ENCODE peak calls at places on chromosomes 13 and 19, in ten cellular contexts. One of them, this sample, is unnamed.

GRCh38 chr19:14383556-14383897 is 2.3 kb downstream of the ADGRE5 start:
- DNase-seq in K562: no peak
- DNase-seq in NB4: peak
- DNase-seq in lower leg skin: no peak
- DNase-seq in A549: no peak
- DNase-seq in HCT116: no peak
- DNase-seq in ovary: no peak
- DNase-seq in prostate gland: no peak
- DNase-seq in GM12878: no peak
- DNase-seq in endothelial cell of umbilical vein: no peak
- DNase-seq in this sample: no peak

GRCh38 chr19:13621413-13621812 is 115.1 kb upstream of the CACNA1A start:
- DNase-seq in K562: no peak
- DNase-seq in NB4: peak
- DNase-seq in lower leg skin: no peak
- DNase-seq in A549: no peak
- DNase-seq in HCT116: peak
- DNase-seq in ovary: no peak
- DNase-seq in prostate gland: no peak
- DNase-seq in GM12878: no peak
- DNase-seq in endothelial cell of umbilical vein: no peak
- DNase-seq in this sample: peak

GRCh38 chr13:85610024-85610423 is 189.2 kb downstream of the SLITRK6 start:
- DNase-seq in K562: no peak
- DNase-seq in NB4: no peak
- DNase-seq in lower leg skin: no peak
- DNase-seq in A549: no peak
- DNase-seq in HCT116: no peak
- DNase-seq in ovary: no peak
- DNase-seq in prostate gland: no peak
- DNase-seq in GM12878: no peak
- DNase-seq in endothelial cell of umbilical vein: no peak
- DNase-seq in this sample: no peak

GRCh38 chr19:39112338-39112890 is 13.2 kb upstream of the PAK4 start:
- DNase-seq in K562: no peak
- DNase-seq in NB4: no peak
- DNase-seq in lower leg skin: no peak
- DNase-seq in A549: peak
- DNase-seq in HCT116: peak
- DNase-seq in ovary: no peak
- DNase-seq in prostate gland: no peak
- DNase-seq in GM12878: no peak
- DNase-seq in endothelial cell of umbilical vein: no peak
- DNase-seq in this sample: peak

GRCh38 chr19:19670070-19670551 is 1.5 kb downstream of the ZNF101 start:
- DNase-seq in K562: no peak
- DNase-seq in NB4: no peak
- DNase-seq in lower leg skin: peak
- DNase-seq in A549: no peak
- DNase-seq in HCT116: no peak
- DNase-seq in ovary: no peak
- DNase-seq in prostate gland: no peak
- DNase-seq in GM12878: no peak
- DNase-seq in endothelial cell of umbilical vein: no peak
- DNase-seq in this sample: no peak

GRCh38 chr13:95924389-95924994 is 128.7 kb downstream of the UGGT2 start:
- DNase-seq in K562: no peak
- DNase-seq in NB4: peak
- DNase-seq in lower leg skin: no peak
- DNase-seq in A549: peak
- DNase-seq in HCT116: peak
- DNase-seq in ovary: no peak
- DNase-seq in prostate gland: no peak
- DNase-seq in GM12878: no peak
- DNase-seq in endothelial cell of umbilical vein: peak
- DNase-seq in this sample: peak

GRCh38 chr13:100440756-100441421 is 147.7 kb downstream of the GGACT start:
- DNase-seq in K562: no peak
- DNase-seq in NB4: no peak
- DNase-seq in lower leg skin: no peak
- DNase-seq in A549: no peak
- DNase-seq in HCT116: no peak
- DNase-seq in ovary: no peak
- DNase-seq in prostate gland: no peak
- DNase-seq in GM12878: no peak
- DNase-seq in endothelial cell of umbilical vein: peak
- DNase-seq in this sample: peak

GRCh38 chr13:35489050-35489449 is 12.6 kb upstream of the MAB21L1 start:
- DNase-seq in K562: no peak
- DNase-seq in NB4: no peak
- DNase-seq in lower leg skin: no peak
- DNase-seq in A549: no peak
- DNase-seq in HCT116: no peak
- DNase-seq in ovary: no peak
- DNase-seq in prostate gland: no peak
- DNase-seq in GM12878: no peak
- DNase-seq in endothelial cell of umbilical vein: no peak
- DNase-seq in this sample: no peak

GRCh38 chr19:29515706-29516357 is 10.0 kb upstream of the VSTM2B start:
- DNase-seq in K562: no peak
- DNase-seq in NB4: no peak
- DNase-seq in lower leg skin: no peak
- DNase-seq in A549: no peak
- DNase-seq in HCT116: no peak
- DNase-seq in ovary: no peak
- DNase-seq in prostate gland: no peak
- DNase-seq in GM12878: no peak
- DNase-seq in endothelial cell of umbilical vein: no peak
- DNase-seq in this sample: no peak

GRCh38 chr13:103351035-103351828 is 285.0 kb upstream of the SLC10A2 start:
- DNase-seq in K562: no peak
- DNase-seq in NB4: no peak
- DNase-seq in lower leg skin: no peak
- DNase-seq in A549: no peak
- DNase-seq in HCT116: no peak
- DNase-seq in ovary: no peak
- DNase-seq in prostate gland: no peak
- DNase-seq in GM12878: no peak
- DNase-seq in endothelial cell of umbilical vein: no peak
- DNase-seq in this sample: peak

GRCh38 chr19:34236035-34236793 is 18.1 kb upstream of the GARRE1 start:
- DNase-seq in K562: no peak
- DNase-seq in NB4: no peak
- DNase-seq in lower leg skin: peak
- DNase-seq in A549: no peak
- DNase-seq in HCT116: no peak
- DNase-seq in ovary: no peak
- DNase-seq in prostate gland: peak
- DNase-seq in GM12878: no peak
- DNase-seq in endothelial cell of umbilical vein: no peak
- DNase-seq in this sample: no peak

GRCh38 chr19:17294051-17294891 is 9.0 kb downstream of the ABHD8 start:
- DNase-seq in K562: peak
- DNase-seq in NB4: peak
- DNase-seq in lower leg skin: no peak
- DNase-seq in A549: peak
- DNase-seq in HCT116: no peak
- DNase-seq in ovary: peak
- DNase-seq in prostate gland: no peak
- DNase-seq in GM12878: no peak
- DNase-seq in endothelial cell of umbilical vein: no peak
- DNase-seq in this sample: peak

GRCh38 chr19:39362682-39363657 is 20.7 kb downstream of the SAMD4B start:
- DNase-seq in K562: no peak
- DNase-seq in NB4: no peak
- DNase-seq in lower leg skin: no peak
- DNase-seq in A549: no peak
- DNase-seq in HCT116: no peak
- DNase-seq in ovary: no peak
- DNase-seq in prostate gland: no peak
- DNase-seq in GM12878: no peak
- DNase-seq in endothelial cell of umbilical vein: peak
- DNase-seq in this sample: no peak

GRCh38 chr19:40599331-40600085 is 1.7 kb upstream of the LTBP4 start:
- DNase-seq in K562: no peak
- DNase-seq in NB4: no peak
- DNase-seq in lower leg skin: peak
- DNase-seq in A549: no peak
- DNase-seq in HCT116: no peak
- DNase-seq in ovary: peak
- DNase-seq in prostate gland: no peak
- DNase-seq in GM12878: no peak
- DNase-seq in endothelial cell of umbilical vein: no peak
- DNase-seq in this sample: no peak

DNA sequence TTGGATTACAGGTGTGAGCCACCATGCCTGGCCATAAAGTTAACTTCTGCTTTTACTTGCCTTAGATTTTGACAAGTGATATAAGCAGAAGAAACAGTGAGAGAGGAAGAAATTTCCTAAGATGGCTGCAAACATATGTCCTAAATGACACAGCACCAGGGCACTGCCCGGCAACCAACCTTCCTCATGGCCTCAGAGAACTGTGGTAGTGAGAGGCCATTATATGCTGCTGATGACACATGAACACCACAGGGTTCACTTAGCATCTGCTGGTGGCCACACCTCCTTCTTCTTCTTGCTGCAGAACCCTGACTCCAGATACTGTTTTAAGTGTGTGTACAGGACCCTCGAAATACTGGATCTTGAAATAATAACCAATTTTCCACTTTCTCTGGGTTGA is 88.2 kb downstream of the KCTD12 start:
- DNase-seq in K562: no peak
- DNase-seq in NB4: peak
- DNase-seq in lower leg skin: no peak
- DNase-seq in A549: no peak
- DNase-seq in HCT116: no peak
- DNase-seq in ovary: no peak
- DNase-seq in prostate gland: no peak
- DNase-seq in GM12878: no peak
- DNase-seq in endothelial cell of umbilical vein: no peak
- DNase-seq in this sample: no peak
- TF ChIP-seq POLR2A in K562: no peak
- TF ChIP-seq POLR2A in NB4: no peak
- TF ChIP-seq POLR2A in lower leg skin: no peak
- TF ChIP-seq POLR2A in A549: no peak
- TF ChIP-seq POLR2A in HCT116: no peak
- TF ChIP-seq POLR2A in ovary: no peak
- TF ChIP-seq POLR2A in prostate gland: no peak
- TF ChIP-seq POLR2A in GM12878: no peak
- TF ChIP-seq POLR2A in endothelial cell of umbilical vein: no peak
- TF ChIP-seq POLR2A in this sample: no peak

GRCh38 chr13:40776681-40777165 is 5.7 kb upstream of the MRPS31 start:
- DNase-seq in K562: no peak
- DNase-seq in NB4: peak
- DNase-seq in lower leg skin: no peak
- DNase-seq in A549: no peak
- DNase-seq in HCT116: no peak
- DNase-seq in ovary: no peak
- DNase-seq in prostate gland: no peak
- DNase-seq in GM12878: no peak
- DNase-seq in endothelial cell of umbilical vein: peak
- DNase-seq in this sample: no peak
- TF ChIP-seq POLR2A in K562: no peak
- TF ChIP-seq POLR2A in NB4: no peak
- TF ChIP-seq POLR2A in lower leg skin: no peak
- TF ChIP-seq POLR2A in A549: no peak
- TF ChIP-seq POLR2A in HCT116: no peak
- TF ChIP-seq POLR2A in ovary: no peak
- TF ChIP-seq POLR2A in prostate gland: no peak
- TF ChIP-seq POLR2A in GM12878: no peak
- TF ChIP-seq POLR2A in endothelial cell of umbilical vein: no peak
- TF ChIP-seq POLR2A in this sample: no peak

GRCh38 chr13:106488075-106488474 is 47.4 kb downstream of the EFNB2 start:
- DNase-seq in K562: no peak
- DNase-seq in NB4: no peak
- DNase-seq in lower leg skin: no peak
- DNase-seq in A549: no peak
- DNase-seq in HCT116: no peak
- DNase-seq in ovary: no peak
- DNase-seq in prostate gland: no peak
- DNase-seq in GM12878: no peak
- DNase-seq in endothelial cell of umbilical vein: peak
- DNase-seq in this sample: no peak

GRCh38 chr13:106490177-106490576 is 45.3 kb downstream of the EFNB2 start:
- DNase-seq in K562: no peak
- DNase-seq in NB4: no peak
- DNase-seq in lower leg skin: no peak
- DNase-seq in A549: no peak
- DNase-seq in HCT116: no peak
- DNase-seq in ovary: no peak
- DNase-seq in prostate gland: no peak
- DNase-seq in GM12878: no peak
- DNase-seq in endothelial cell of umbilical vein: no peak
- DNase-seq in this sample: no peak

GRCh38 chr13:106486287-106486686 is 49.2 kb downstream of the EFNB2 start:
- DNase-seq in K562: no peak
- DNase-seq in NB4: no peak
- DNase-seq in lower leg skin: no peak
- DNase-seq in A549: no peak
- DNase-seq in HCT116: no peak
- DNase-seq in ovary: no peak
- DNase-seq in prostate gland: no peak
- DNase-seq in GM12878: no peak
- DNase-seq in endothelial cell of umbilical vein: no peak
- DNase-seq in this sample: no peak

GRCh38 chr13:106490887-106491321 is 44.6 kb downstream of the EFNB2 start:
- DNase-seq in K562: no peak
- DNase-seq in NB4: no peak
- DNase-seq in lower leg skin: no peak
- DNase-seq in A549: no peak
- DNase-seq in HCT116: no peak
- DNase-seq in ovary: no peak
- DNase-seq in prostate gland: no peak
- DNase-seq in GM12878: no peak
- DNase-seq in endothelial cell of umbilical vein: peak
- DNase-seq in this sample: no peak

GRCh38 chr13:106488671-106489070 is 46.8 kb downstream of the EFNB2 start:
- DNase-seq in K562: no peak
- DNase-seq in NB4: no peak
- DNase-seq in lower leg skin: no peak
- DNase-seq in A549: no peak
- DNase-seq in HCT116: no peak
- DNase-seq in ovary: no peak
- DNase-seq in prostate gland: no peak
- DNase-seq in GM12878: no peak
- DNase-seq in endothelial cell of umbilical vein: peak
- DNase-seq in this sample: no peak
- TF ChIP-seq POLR2A in K562: no peak
- TF ChIP-seq POLR2A in NB4: no peak
- TF ChIP-seq POLR2A in lower leg skin: no peak
- TF ChIP-seq POLR2A in A549: no peak
- TF ChIP-seq POLR2A in HCT116: no peak
- TF ChIP-seq POLR2A in ovary: no peak
- TF ChIP-seq POLR2A in prostate gland: no peak
- TF ChIP-seq POLR2A in GM12878: no peak
- TF ChIP-seq POLR2A in endothelial cell of umbilical vein: no peak
- TF ChIP-seq POLR2A in this sample: no peak

DNA sequence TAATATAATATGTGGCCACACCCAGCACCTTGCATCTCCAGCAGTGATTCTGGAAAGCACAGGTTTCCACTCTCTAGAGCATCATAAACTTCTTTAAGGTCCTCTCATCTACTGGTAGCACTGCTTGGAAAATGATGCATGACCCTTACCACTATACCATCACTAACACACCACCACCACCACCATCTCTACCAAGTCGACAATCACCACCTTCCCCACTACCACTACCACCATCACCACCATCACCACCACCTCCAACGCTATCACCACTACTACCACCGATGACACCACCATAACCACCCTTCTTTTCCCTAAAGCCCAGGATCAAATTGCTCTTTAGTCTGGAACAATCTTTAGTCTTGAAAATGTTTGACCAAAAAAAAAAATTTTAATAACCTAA is 390.4 kb downstream of the SUCLA2 start:
- DNase-seq in K562: no peak
- DNase-seq in NB4: no peak
- DNase-seq in lower leg skin: no peak
- DNase-seq in A549: no peak
- DNase-seq in HCT116: no peak
- DNase-seq in ovary: no peak
- DNase-seq in prostate gland: no peak
- DNase-seq in GM12878: no peak
- DNase-seq in endothelial cell of umbilical vein: no peak
- DNase-seq in this sample: no peak
- TF ChIP-seq POLR2A in K562: no peak
- TF ChIP-seq POLR2A in NB4: no peak
- TF ChIP-seq POLR2A in lower leg skin: no peak
- TF ChIP-seq POLR2A in A549: no peak
- TF ChIP-seq POLR2A in HCT116: no peak
- TF ChIP-seq POLR2A in ovary: no peak
- TF ChIP-seq POLR2A in prostate gland: no peak
- TF ChIP-seq POLR2A in GM12878: no peak
- TF ChIP-seq POLR2A in endothelial cell of umbilical vein: no peak
- TF ChIP-seq POLR2A in this sample: no peak

This sample was measured in H54.